ENCODE peak calls at places on chromosomes 7 and 10, in five cellular contexts. Z is H9, H is mesenchymal stem cell, Y is H1, N is trophoblast cell. J is an unnamed sample.

GRCh38 chr7:90167361-90167760 is 13.1 kb downstream of the STEAP1 start:
- DNase-seq in H (no peak), Y (no peak), N (no peak), Z (no peak), J (no peak)

GRCh38 chr7:85750454-85750949 is 563.6 kb upstream of the SEMA3D start:
- DNase-seq in Y (no peak), N (peak; percentile 75), H (peak; percentile 57), Z (peak; percentile 76), J (peak; percentile 47)

GRCh38 chr7:145884716-145885514 is 231.7 kb upstream of the CNTNAP2 start:
- DNase-seq in H (no peak), Y (no peak), Z (no peak), N (no peak), J (no peak)

GRCh38 chr7:77531038-77531437 is 6.1 kb upstream of the PTPN12 start:
- DNase-seq in H (no peak), Z (no peak), Y (no peak), N (no peak), J (no peak)

GRCh38 chr7:45573636-45574470 is at the start of gene ADCY1:
- DNase-seq in Y (peak; percentile 75), N (no peak), Z (no peak), H (no peak), J (peak; percentile 54)

GRCh38 chr7:105388373-105389089 is at the start of gene SRPK2:
- DNase-seq in N (peak; percentile 69), Z (peak; percentile 85), H (peak; percentile 72), Y (peak; percentile 81), J (peak; percentile 79)

GRCh38 chr7:46317256-46317655 is 396.2 kb upstream of the IGFBP3 start:
- DNase-seq in Y (no peak), Z (no peak), N (peak; percentile 39), H (peak; percentile 58), J (no peak)

GRCh38 chr10:79192677-79193003 is 123.9 kb downstream of the ZMIZ1 start:
- DNase-seq in Y (no peak), N (peak; percentile 15), H (peak; percentile 72), Z (no peak), J (no peak)

GRCh38 chr10:23581906-23582305 is 143.0 kb downstream of the OTUD1 start:
- DNase-seq in Y (no peak), N (no peak), Z (no peak), H (no peak), J (no peak)

GRCh38 chr7:151520419-151521229 is 929 bp upstream of the RHEB start:
- DNase-seq in Y (peak; percentile 56), N (no peak), Z (peak; percentile 48), H (no peak), J (no peak)

GRCh38 chr7:106659369-106659962 is 1.5 kb downstream of the CCDC71L start:
- DNase-seq in H (no peak), Y (no peak), Z (no peak), N (no peak), J (no peak)

GRCh38 chr10:14652816-14653215 is 121.9 kb downstream of the FAM107B start:
- DNase-seq in H (no peak), N (peak; percentile 67), Z (no peak), Y (no peak), J (no peak)

GRCh38 chr10:103470755-103471653 is 8.0 kb downstream of the CALHM3 start:
- DNase-seq in N (no peak), Z (peak; percentile 64), H (no peak), Y (no peak), J (no peak)

GRCh38 chr10:74500806-74501205 is 325.6 kb upstream of the KAT6B start:
- DNase-seq in H (peak; percentile 38), Z (no peak), N (no peak), Y (no peak), J (no peak)

GRCh38 chr7:38629621-38630020 is 1.6 kb downstream of the AMPH start:
- DNase-seq in Z (no peak), Y (no peak), H (no peak), N (no peak), J (no peak)

GRCh38 chr10:86163522-86164215 is 202.9 kb downstream of the GRID1 start:
- DNase-seq in Y (no peak), Z (no peak), N (no peak), H (no peak), J (no peak)

GRCh38 chr10:132574288-132574687 is 36.7 kb downstream of the INPP5A start:
- DNase-seq in Z (no peak), Y (no peak), H (no peak), N (no peak), J (no peak)

GRCh38 chr10:103153765-103154197 is 39.3 kb downstream of the NT5C2 start:
- DNase-seq in Z (no peak), Y (no peak), H (peak; percentile 66), N (peak; percentile 58), J (no peak)

GRCh38 chr7:13181221-13181620 is 493.8 kb downstream of the ARL4A start:
- DNase-seq in H (no peak), Z (no peak), N (no peak), Y (no peak), J (peak; percentile 24)

GRCh38 chr7:156046031-156046560 is 233.8 kb upstream of the SHH start:
- DNase-seq in H (no peak), Y (no peak), Z (no peak), N (no peak), J (no peak)

GRCh38 chr7:17532861-17533404 is 234.5 kb downstream of the AHR start:
- DNase-seq in Z (no peak), Y (no peak), N (no peak), H (peak; percentile 98), J (no peak)

GRCh38 chr7:33807779-33808482 is 97.4 kb upstream of the BMPER start:
- DNase-seq in H (peak; percentile 76), Y (peak; percentile 83), N (peak; percentile 77), Z (peak; percentile 79), J (no peak)

GRCh38 chr7:69722836-69723235 is 124.6 kb downstream of the AUTS2 start:
- DNase-seq in N (peak; percentile 36), H (no peak), Y (no peak), Z (no peak), J (no peak)

GRCh38 chr10:70528726-70529362 is 50.3 kb downstream of the PALD1 start:
- DNase-seq in N (peak; percentile 67), H (peak; percentile 61), Z (peak; percentile 55), Y (no peak), J (peak; percentile 52)

GRCh38 chr10:101216207-101216607 is 13.1 kb downstream of the LBX1 start:
- DNase-seq in Y (peak; percentile 67), N (no peak), Z (no peak), H (no peak), J (no peak)

GRCh38 chr7:19773361-19773760 is at the start of gene TMEM196:
- DNase-seq in H (no peak), N (no peak), Y (peak; percentile 73), Z (peak; percentile 52), J (no peak)

GRCh38 chr7:46630031-46630430 is 709.0 kb upstream of the IGFBP3 start:
- DNase-seq in H (peak; percentile 85), Y (no peak), Z (no peak), N (peak; percentile 93), J (no peak)

GRCh38 chr10:7480742-7481381 is 70.0 kb upstream of the SFMBT2 start:
- DNase-seq in H (no peak), Y (no peak), N (no peak), Z (no peak), J (no peak)

GRCh38 chr7:128932862-128933821 is 4.6 kb upstream of the IRF5 start:
- DNase-seq in N (no peak), Z (no peak), H (no peak), Y (no peak), J (no peak)

GRCh38 chr10:12067336-12067735 is 1.4 kb upstream of the DHTKD1 start:
- DNase-seq in Z (no peak), Y (no peak), H (peak; percentile 73), N (peak; percentile 20), J (no peak)

DNA sequence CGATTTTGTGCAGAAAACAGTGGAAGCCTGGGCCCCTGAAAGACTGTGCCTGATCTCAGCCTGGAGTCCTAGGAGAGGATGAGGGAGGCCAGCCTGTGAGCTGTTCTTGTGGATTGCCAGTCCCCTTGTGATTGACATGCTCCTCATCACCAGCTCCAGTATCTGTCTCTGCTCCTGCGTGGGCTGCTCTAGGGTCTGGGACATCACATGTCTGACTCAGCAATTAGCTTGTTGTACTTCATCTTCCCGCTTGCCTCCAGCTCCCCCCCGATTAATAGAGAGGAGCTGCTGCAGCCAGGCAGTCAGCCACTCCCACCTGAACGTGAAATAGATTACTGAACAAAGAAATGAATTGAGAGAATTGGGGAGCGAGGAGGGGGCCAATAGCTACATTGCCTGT is 99.6 kb upstream of the TBX20 start:
- DNase-seq in Y (no peak), N (no peak), H (no peak), Z (no peak), J (no peak)
- H2BK12ac ChIP-seq in Y (no peak overlapping the region), N (peak overlapping the region; percentile 28), H (no peak overlapping the region), Z (no peak overlapping the region), J (no peak overlapping the region)

GRCh38 chr10:112810651-112811215 is 139.3 kb upstream of the TCF7L2 start:
- DNase-seq in N (peak; percentile 98), Y (no peak), H (no peak), Z (peak; percentile 20), J (no peak)
- H2AK5ac ChIP-seq in N (peak overlapping the region; percentile 99), Y (peak overlapping the region; percentile 92), H (peak overlapping the region; percentile 66), Z (peak overlapping the region; percentile 22), J (peak overlapping the region; percentile 27)

GRCh38 chr7:130201796-130202195 is 3.4 kb downstream of the TMEM209 start:
- DNase-seq in Y (no peak), N (no peak), H (no peak), Z (no peak), J (no peak)

GRCh38 chr7:130208511-130208910 is 851 bp downstream of the SSMEM1 start:
- DNase-seq in Z (no peak), H (peak; percentile 25), N (no peak), Y (no peak), J (no peak)

GRCh38 chr7:130207033-130207432 is 627 bp upstream of the SSMEM1 start:
- DNase-seq in N (no peak), Y (no peak), Z (no peak), H (no peak), J (no peak)

GRCh38 chr7:130207642-130208041 is at the start of gene SSMEM1:
- DNase-seq in Z (no peak), Y (no peak), N (peak; percentile 38), H (peak; percentile 57), J (no peak)

DNA sequence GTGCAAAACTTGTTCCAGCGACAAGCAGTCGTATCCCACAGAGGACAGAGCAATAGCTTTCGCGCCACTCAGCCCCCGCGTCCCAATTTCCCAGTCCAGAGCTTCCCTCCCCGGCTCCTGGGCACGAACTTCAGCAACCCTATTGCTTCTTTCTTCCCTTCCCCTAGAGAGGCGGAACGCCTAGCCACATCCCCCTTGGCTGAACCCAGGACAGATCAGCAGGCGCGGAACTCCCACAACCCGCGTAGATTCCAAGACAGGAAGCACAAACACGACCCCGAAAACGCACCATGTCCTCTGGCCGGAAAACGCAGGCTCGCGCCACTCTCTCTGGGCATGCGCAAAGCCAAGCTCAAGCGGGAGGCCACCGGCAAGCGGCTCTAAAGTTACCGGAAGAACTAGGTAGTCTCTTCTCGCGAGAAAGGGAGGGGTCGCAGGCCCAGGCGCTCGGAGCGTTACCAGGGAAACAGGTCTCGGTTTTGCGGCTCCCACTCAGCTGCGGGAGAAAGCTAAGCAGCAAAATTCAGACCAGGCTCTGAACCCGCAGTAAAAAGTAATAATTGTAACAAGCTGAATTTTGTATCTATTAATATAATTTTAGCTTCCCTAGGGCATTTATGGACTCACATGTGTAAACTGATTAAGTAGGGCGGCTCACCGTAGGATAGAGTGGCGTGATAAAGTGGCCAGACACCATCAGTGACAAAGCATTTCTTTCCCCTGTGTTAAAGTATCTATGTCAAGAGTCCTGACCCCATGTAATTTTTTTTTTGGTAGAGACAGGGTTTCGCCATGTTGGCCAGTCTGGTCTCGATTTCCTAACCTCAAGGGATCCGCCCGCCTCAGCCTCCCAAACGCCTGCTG is at the start of gene TMEM209:
- DNase-seq in H (peak; percentile 96), N (peak; percentile 100), Z (peak; percentile 97), Y (peak; percentile 96), J (peak; percentile 96)
- H2BK120ac ChIP-seq in H (peak within 1 kb of the TSS; percentile 75), N (peak within 1 kb of the TSS; percentile 88), Z (peak within 1 kb of the TSS; percentile 39), Y (no peak within 1 kb of the TSS), J (no peak within 1 kb of the TSS)

GRCh38 chr7:116593359-116594075 is 68.7 kb downstream of the CAV1 start:
- DNase-seq in Y (no peak), N (no peak), H (no peak), Z (no peak), J (no peak)
- H2BK12ac ChIP-seq in Y (no peak overlapping the region), N (no peak overlapping the region), H (no peak overlapping the region), Z (no peak overlapping the region), J (no peak overlapping the region)